ENCODE peak calls at places on chromosomes 5 and 9, in four cellular contexts. F is cardiac muscle cell, P is stomach, Z is right cardiac atrium. C is an unnamed sample. For H3K9me3 and H3K4me1, the result is how much of the 10 kb centered on the place peaks cover.

GRCh38 chr5:178232124-178232919 is at the start of gene PHYKPL:
- DNase-seq in F (peak), P (peak), Z (peak), C (peak)

GRCh38 chr9:100848731-100849130 is 179.8 kb upstream of the PLPPR1 start:
- DNase-seq in F (peak), P (no peak), Z (no peak), C (no peak)

GRCh38 chr5:8333977-8334376 is 465.0 kb downstream of the MTRR start:
- DNase-seq in F (peak), P (no peak), Z (no peak), C (no peak)

GRCh38 chr5:168327994-168328393 is 36.5 kb downstream of the WWC1 start:
- DNase-seq in F (no peak), P (no peak), Z (no peak), C (no peak)

GRCh38 chr5:32461441-32462120 is 17.0 kb upstream of the ZFR start:
- DNase-seq in F (no peak), P (no peak), Z (no peak), C (no peak)

GRCh38 chr9:88746029-88746743 is 211.2 kb downstream of the NXNL2 start:
- DNase-seq in F (peak), P (no peak), Z (peak), C (no peak)

GRCh38 chr9:91100878-91101450 is 260.8 kb downstream of the AUH start:
- DNase-seq in F (no peak), P (no peak), Z (peak), C (no peak)

GRCh38 chr5:117394506-117395157 is 820.0 kb upstream of the SEMA6A start:
- DNase-seq in F (no peak), P (no peak), Z (no peak), C (no peak)

GRCh38 chr9:2053883-2054845 is 39.0 kb downstream of the SMARCA2 start:
- DNase-seq in F (peak), P (peak), Z (no peak), C (peak)

GRCh38 chr5:132260714-132261615 is 3.5 kb downstream of the PDLIM4 start:
- DNase-seq in F (peak), P (peak), Z (peak), C (no peak)

GRCh38 chr9:134211811-134212460 is 47.6 kb upstream of the RNU6ATAC start:
- DNase-seq in F (no peak), P (no peak), Z (peak), C (no peak)

GRCh38 chr9:36855443-36856315 is 178.4 kb downstream of the PAX5 start:
- DNase-seq in F (peak), P (no peak), Z (no peak), C (no peak)

GRCh38 chr5:57221049-57221568 is 47.2 kb downstream of the GPBP1 start:
- DNase-seq in F (peak), P (no peak), Z (no peak), C (peak)

GRCh38 chr5:133244242-133244641 is 192.4 kb downstream of the HSPA4 start:
- DNase-seq in F (no peak), P (no peak), Z (no peak), C (no peak)

GRCh38 chr5:140362875-140363630 is 3.1 kb downstream of the SLC4A9 start:
- DNase-seq in F (peak), P (peak), Z (peak), C (peak)

GRCh38 chr5:78113689-78114088 is 180.8 kb downstream of the AP3B1 start:
- DNase-seq in F (no peak), P (no peak), Z (no peak), C (no peak)

GRCh38 chr9:36837431-36838405 is 196.3 kb downstream of the PAX5 start:
- DNase-seq in F (no peak), P (no peak), Z (no peak), C (no peak)

GRCh38 chr5:645421-645820 is 33.3 kb downstream of the CEP72 start:
- DNase-seq in F (no peak), P (no peak), Z (peak), C (no peak)

GRCh38 chr9:7811679-7812078 is 12.1 kb upstream of the DMAC1 start:
- DNase-seq in F (no peak), P (no peak), Z (no peak), C (no peak)

GRCh38 chr5:11372191-11372590 is 532.1 kb downstream of the CTNND2 start:
- DNase-seq in F (no peak), P (no peak), Z (no peak), C (no peak)

GRCh38 chr9:85212209-85212608 is 529.5 kb downstream of the AGTPBP1 start:
- DNase-seq in F (peak), P (no peak), Z (no peak), C (no peak)

GRCh38 chr5:64690417-64691151 is at the start of gene SHISAL2B:
- DNase-seq in F (peak), P (no peak), Z (no peak), C (no peak)

GRCh38 chr5:53161876-53162275 is 52.3 kb upstream of the MOCS2 start:
- DNase-seq in F (peak), P (no peak), Z (no peak), C (no peak)

GRCh38 chr9:16100596-16101091 is 547.8 kb downstream of the CCDC171 start:
- DNase-seq in F (peak), P (no peak), Z (peak), C (no peak)

GRCh38 chr5:154937186-154937717 is 759 bp downstream of the GEMIN5 start:
- DNase-seq in F (peak), P (no peak), Z (no peak), C (no peak)

GRCh38 chr9:117278020-117278419 is 136.8 kb downstream of the ASTN2 start:
- DNase-seq in F (no peak), P (no peak), Z (no peak), C (no peak)

GRCh38 chr5:180787025-180787424 is 15.6 kb downstream of the MGAT1 start:
- DNase-seq in F (no peak), P (no peak), Z (peak), C (no peak)

DNA sequence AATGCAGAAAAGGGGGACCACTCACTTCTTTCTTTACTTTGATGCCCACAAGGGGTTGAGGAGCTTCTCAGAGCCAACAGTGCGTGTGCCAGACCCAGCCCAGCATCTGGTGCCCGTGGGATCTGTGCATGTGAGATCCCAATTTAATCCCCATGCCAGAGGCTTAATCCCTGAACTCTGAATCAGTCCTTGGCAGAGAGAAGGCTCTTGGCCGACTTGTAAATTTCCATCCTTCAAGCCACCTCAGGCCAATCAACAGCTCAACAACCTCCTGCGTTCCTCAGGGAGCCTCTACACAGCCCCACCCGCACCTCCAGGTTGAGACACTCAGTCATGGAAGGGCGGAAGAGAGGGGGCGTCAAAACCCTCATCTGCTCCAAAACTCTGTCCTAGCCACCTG is 230.0 kb upstream of the DAPK1 start:
- DNase-seq in F (peak), P (no peak), Z (peak), C (no peak)
- H3K9me3 ChIP-seq in F (under half), P (under half), Z (under half), C (under half)

GRCh38 chr5:81848368-81848767 is 97.5 kb upstream of the SSBP2 start:
- DNase-seq in F (peak), P (no peak), Z (no peak), C (no peak)
- H3K4me1 ChIP-seq in F (under half), P (under half), Z (under half), C (under half)

DNA sequence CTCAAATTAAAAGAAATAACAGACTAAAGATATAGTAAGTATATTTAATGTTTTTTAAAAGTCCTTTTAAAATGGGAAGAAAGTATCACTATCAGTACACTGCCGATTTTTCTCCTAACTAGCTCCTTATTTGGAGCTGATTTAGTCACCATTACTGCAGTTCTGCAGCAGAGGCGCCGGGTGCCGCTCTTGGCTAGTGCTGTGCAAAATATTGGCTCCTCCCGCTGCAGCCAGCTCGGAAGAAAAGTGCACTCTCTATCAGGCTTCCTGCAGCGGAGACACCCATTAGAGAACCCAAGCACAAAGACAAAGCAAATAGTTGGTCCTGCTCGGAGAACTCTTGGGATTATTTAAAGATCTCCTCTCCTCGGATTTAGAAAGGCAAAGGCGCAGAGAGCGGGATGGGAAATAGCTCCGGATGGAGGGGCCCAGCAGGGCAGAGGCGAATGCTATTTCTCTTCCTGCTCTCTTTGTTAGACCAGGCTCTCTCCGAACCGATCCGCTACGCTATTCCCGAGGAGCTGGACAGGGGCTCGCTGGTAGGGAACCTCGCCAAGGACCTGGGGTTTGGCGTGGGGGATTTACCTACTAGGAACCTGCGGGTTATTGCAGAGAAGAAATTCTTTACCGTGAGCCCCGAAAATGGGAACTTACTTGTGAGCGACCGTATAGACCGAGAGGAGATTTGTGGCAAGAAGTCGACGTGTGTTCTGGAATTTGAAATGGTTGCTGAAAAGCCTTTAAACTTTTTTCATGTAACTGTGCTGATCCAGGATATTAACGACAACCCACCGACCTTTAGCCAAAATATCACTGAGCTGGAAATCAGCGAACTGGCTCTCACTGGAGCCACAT is at the start of gene PCDHGB3:
- DNase-seq in F (peak), P (no peak), Z (peak), C (peak)
- H3K9me3 ChIP-seq in F (under half), P (half or more), Z (under half), C (half or more)

DNA sequence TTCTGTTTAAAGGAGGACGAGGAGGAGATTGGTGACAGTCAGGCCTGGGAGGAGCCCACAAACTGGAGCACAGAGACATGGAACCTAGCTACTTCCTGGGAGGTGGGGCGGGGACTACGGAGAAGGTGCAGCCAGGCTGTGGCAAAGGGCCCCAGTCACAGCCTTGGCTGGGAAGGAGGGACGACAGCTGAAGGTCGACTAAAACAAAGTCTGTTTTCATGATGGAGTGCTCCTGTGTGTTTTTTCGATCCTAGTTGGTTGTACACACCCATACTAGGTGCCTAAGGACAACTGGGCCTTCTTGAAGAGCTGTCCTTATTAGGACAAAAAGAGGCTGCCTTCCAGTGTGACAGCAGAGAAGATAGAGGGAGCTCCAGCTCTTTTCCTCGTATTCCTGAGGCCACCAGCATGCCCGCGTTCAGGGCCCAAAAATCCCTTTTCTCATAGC is 2.9 kb downstream of the CCDC107 start:
- DNase-seq in F (peak), P (peak), Z (no peak), C (no peak)
- H3K4me1 ChIP-seq in F (under half), P (half or more), Z (under half), C (half or more)

DNA sequence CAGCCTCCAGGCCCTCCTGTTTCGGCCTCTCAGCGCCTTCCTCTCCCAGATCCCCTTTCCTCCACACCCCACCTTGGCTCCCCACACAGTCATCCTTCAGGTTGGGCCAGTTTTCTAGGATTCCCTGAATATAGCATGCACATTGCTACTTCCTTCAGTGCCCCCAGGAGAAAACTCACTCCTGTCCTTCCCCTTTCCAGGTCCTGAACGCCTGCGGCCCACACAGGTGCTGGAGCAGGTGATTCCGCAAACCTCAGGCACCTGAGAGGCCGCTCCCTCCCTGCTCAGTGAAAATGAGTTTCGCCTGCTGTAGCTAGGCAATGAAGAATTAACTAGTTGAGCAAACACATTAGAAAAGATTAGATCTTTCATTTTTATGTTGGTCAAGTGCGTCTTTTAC is 185.0 kb downstream of the MED10 start:
- DNase-seq in F (no peak), P (no peak), Z (no peak), C (no peak)
- H3K9me3 ChIP-seq in F (under half), P (under half), Z (under half), C (under half)

GRCh38 chr5:45029553-45029952 is 220.8 kb downstream of the MRPS30 start:
- DNase-seq in F (no peak), P (no peak), Z (no peak), C (no peak)
- H3K4me1 ChIP-seq in F (under half), P (under half), Z (under half), C (under half)

DNA sequence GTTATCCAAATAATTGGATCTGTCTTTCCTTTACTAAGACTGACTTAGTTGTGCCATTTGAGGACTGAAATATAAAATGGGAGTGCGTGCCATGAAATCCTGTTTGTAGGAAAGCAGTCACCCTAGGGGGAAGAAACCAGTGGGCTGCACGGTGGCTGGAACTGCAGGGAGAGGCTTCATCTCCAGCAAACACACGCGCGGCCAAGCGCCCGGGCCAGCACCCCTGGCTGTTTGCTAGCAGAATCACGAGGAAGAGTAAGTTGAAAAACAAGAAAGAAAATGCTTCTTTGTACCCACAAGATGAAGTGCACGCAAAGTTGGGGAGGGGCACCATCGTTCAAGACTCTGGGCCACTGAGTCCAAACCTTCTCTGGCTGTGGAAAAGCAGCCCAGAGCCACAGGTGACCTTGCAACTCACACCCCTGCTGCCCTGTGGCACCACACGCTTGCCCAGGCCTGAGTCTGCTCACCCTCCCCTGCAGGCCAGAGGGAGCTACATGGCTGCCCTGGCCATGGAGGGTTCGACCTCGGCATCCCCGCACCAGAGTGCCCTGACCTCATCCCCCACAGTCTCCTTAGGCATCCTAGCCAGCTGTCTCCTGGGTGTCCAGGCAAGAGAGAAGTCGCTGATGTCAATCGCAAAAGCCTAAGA is 55.2 kb downstream of the IRX2 start:
- DNase-seq in F (no peak), P (no peak), Z (no peak), C (no peak)
- H3K9me3 ChIP-seq in F (under half), P (under half), Z (under half), C (under half)

GRCh38 chr5:124401247-124402143 is 344.9 kb downstream of the ZNF608 start:
- DNase-seq in F (no peak), P (no peak), Z (no peak), C (no peak)
- H3K4me1 ChIP-seq in F (under half), P (under half), Z (under half), C (under half)

GRCh38 chr9:102405218-102405867 is 589.8 kb upstream of the CYLC2 start:
- DNase-seq in F (no peak), P (no peak), Z (no peak), C (no peak)
- H3K9me3 ChIP-seq in F (under half), P (under half), Z (under half), C (under half)